ENCODE peak calls at places on chromosome 7, in five cellular contexts. E, R, S, P and K are unnamed samples.

GRCh38 chr7:80231719-80232118 is 97.1 kb downstream of the GNAI1 start:
- DNase-seq in E (no peak), R (no peak), S (no peak), P (no peak), K (no peak)

GRCh38 chr7:128168667-128169210 is 72.3 kb upstream of the LEP start:
- DNase-seq in E (no peak), R (no peak), S (peak; percentile 93), P (no peak), K (no peak)

GRCh38 chr7:116593359-116594075 is 68.7 kb downstream of the CAV1 start:
- DNase-seq in E (no peak), R (no peak), S (no peak), P (no peak), K (peak; percentile 21)

GRCh38 chr7:144109283-144109682 is at the start of gene OR2A2:
- DNase-seq in E (no peak), R (no peak), S (no peak), P (no peak), K (no peak)

GRCh38 chr7:96970739-96971138 is 34.6 kb upstream of the DLX6 start:
- DNase-seq in E (no peak), R (no peak), S (no peak), P (no peak), K (no peak)

GRCh38 chr7:20229652-20230500 is 12.7 kb upstream of the MACC1 start:
- DNase-seq in E (no peak), R (no peak), S (no peak), P (no peak), K (no peak)

GRCh38 chr7:98133621-98134266 is 27.1 kb downstream of the LMTK2 start:
- DNase-seq in E (no peak), R (peak; percentile 98), S (no peak), P (no peak), K (peak; percentile 92)

GRCh38 chr7:41834805-41835694 is 132.2 kb upstream of the INHBA start:
- DNase-seq in E (no peak), R (no peak), S (peak; percentile 12), P (no peak), K (no peak)

GRCh38 chr7:45923290-45923689 is 2.2 kb upstream of the IGFBP3 start:
- DNase-seq in E (no peak), R (peak; percentile 79), S (peak; percentile 51), P (peak; percentile 42), K (peak; percentile 80)

GRCh38 chr7:102451371-102452054 is 13.2 kb downstream of the ALKBH4 start:
- DNase-seq in E (no peak), R (no peak), S (peak; percentile 88), P (no peak), K (no peak)

GRCh38 chr7:50653997-50654425 is 88.8 kb upstream of the DDC start:
- DNase-seq in E (no peak), R (no peak), S (no peak), P (no peak), K (no peak)

GRCh38 chr7:30182186-30182585 is 47.4 kb downstream of the MTURN start:
- DNase-seq in E (no peak), R (no peak), S (no peak), P (no peak), K (no peak)

GRCh38 chr7:124712017-124712416 is 53.6 kb downstream of the GPR37 start:
- DNase-seq in E (no peak), R (no peak), S (no peak), P (no peak), K (no peak)

GRCh38 chr7:74307738-74308505 is 18.7 kb downstream of the CLIP2 start:
- DNase-seq in E (no peak), R (no peak), S (no peak), P (no peak), K (no peak)

GRCh38 chr7:48363174-48363573 is 191.9 kb downstream of the ABCA13 start:
- DNase-seq in E (no peak), R (no peak), S (no peak), P (no peak), K (no peak)

GRCh38 chr7:16978358-16979244 is 96.8 kb upstream of the AGR3 start:
- DNase-seq in E (peak; percentile 38), R (peak; percentile 18), S (no peak), P (no peak), K (peak; percentile 83)